ENCODE peak calls at places on chromosomes 2 and 18, in six cellular contexts. Z is K562, P is HCT116, K is upper lobe of left lung, U is HepG2, M is GM12878. F is an unnamed sample.

GRCh38 chr2:152740743-152741328 is 22.4 kb downstream of the ARL6IP6 start:
- ATAC-seq in P (peak; percentile 64), M (peak; percentile 86), Z (peak; percentile 89), U (peak; percentile 70), K (peak; percentile 83), F (no peak)

GRCh38 chr2:37441055-37441454 is 96.6 kb downstream of the QPCT start:
- ATAC-seq in U (no peak), K (no peak), P (no peak), M (peak; percentile 35), Z (no peak), F (no peak)

GRCh38 chr2:151083864-151084263 is 177.8 kb downstream of the RBM43 start:
- ATAC-seq in P (no peak), K (no peak), M (no peak), Z (no peak), U (no peak), F (no peak)

GRCh38 chr2:226447338-226447885 is 352.2 kb downstream of the IRS1 start:
- ATAC-seq in P (no peak), M (no peak), Z (no peak), U (no peak), K (no peak), F (no peak)

GRCh38 chr2:24076849-24077534 is 866 bp upstream of the SF3B6 start:
- ATAC-seq in Z (peak; percentile 62), U (no peak), K (no peak), P (peak; percentile 2), M (peak; percentile 39), F (peak; percentile 0)

GRCh38 chr2:86697539-86697938 is 22.6 kb upstream of the RMND5A start:
- ATAC-seq in K (no peak), U (no peak), M (no peak), P (no peak), Z (no peak), F (no peak)

GRCh38 chr18:23337599-23338444 is 115.3 kb upstream of the RIOK3 start:
- ATAC-seq in K (no peak), P (peak; percentile 50), Z (peak; percentile 26), M (no peak), U (no peak), F (no peak)

GRCh38 chr2:233832414-233832813 is 21.9 kb downstream of the HJURP start:
- ATAC-seq in P (peak; percentile 8), M (no peak), U (no peak), Z (no peak), K (no peak), F (no peak)

GRCh38 chr2:177772529-177772928 is 300.0 kb downstream of the PDE11A start:
- ATAC-seq in M (no peak), K (no peak), U (no peak), Z (peak; percentile 35), P (no peak), F (no peak)

GRCh38 chr2:751474-751873 is 74.3 kb upstream of the TMEM18 start:
- ATAC-seq in P (no peak), M (no peak), U (no peak), K (no peak), Z (no peak), F (no peak)

GRCh38 chr2:60523987-60524386 is 29.5 kb downstream of the BCL11A start:
- ATAC-seq in P (no peak), K (no peak), Z (no peak), M (no peak), U (no peak), F (no peak)

GRCh38 chr18:23635283-23636040 is 27.2 kb downstream of the ANKRD29 start:
- ATAC-seq in K (no peak), M (peak; percentile 51), Z (peak; percentile 22), P (peak; percentile 78), U (peak; percentile 69), F (no peak)

GRCh38 chr2:197037863-197038398 is 111.4 kb upstream of the PGAP1 start:
- ATAC-seq in P (peak; percentile 57), Z (peak; percentile 75), K (no peak), M (no peak), U (peak; percentile 59), F (no peak)

GRCh38 chr18:22378672-22379282 is 38.9 kb downstream of the CTAGE1 start:
- ATAC-seq in M (peak; percentile 74), P (peak; percentile 100), U (peak; percentile 83), K (peak; percentile 63), Z (peak; percentile 75), F (peak; percentile 43)

GRCh38 chr2:86186431-86186830 is 8.8 kb downstream of the IMMT start:
- ATAC-seq in P (no peak), Z (no peak), M (peak; percentile 58), K (no peak), U (peak; percentile 25), F (no peak)

GRCh38 chr2:177195194-177195593 is 17.4 kb upstream of the HNRNPA3 start:
- ATAC-seq in M (peak; percentile 86), K (no peak), Z (peak; percentile 83), P (peak; percentile 73), U (peak; percentile 91), F (no peak)

DNA sequence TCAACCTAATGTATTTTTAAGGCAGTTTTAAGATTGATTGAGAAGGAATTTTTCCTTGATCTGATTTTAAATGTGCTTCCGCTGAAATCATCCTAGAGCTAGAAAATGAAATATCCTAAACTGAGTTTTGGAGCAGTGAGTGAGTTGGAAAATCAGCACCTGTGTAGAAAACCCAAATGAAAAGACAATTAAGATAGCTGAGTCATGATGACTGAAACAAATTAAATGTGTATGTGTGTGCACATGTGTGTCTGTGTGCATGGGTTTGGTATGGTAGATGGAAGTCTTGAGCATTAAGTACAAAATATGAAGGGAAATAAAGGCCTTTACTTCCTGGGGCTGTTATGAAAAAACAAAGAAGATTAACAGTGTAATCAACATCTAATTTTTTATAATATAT is 394.6 kb upstream of the MAP2 start:
- ATAC-seq in K (no peak), Z (no peak), P (no peak), M (no peak), U (no peak), F (no peak)
- TF ChIP-seq POLR2A in K (no peak), Z (no peak), P (no peak), M (no peak), U (no peak), F (no peak)

GRCh38 chr2:219454217-219454616 is 19.6 kb downstream of the SPEG start:
- ATAC-seq in M (no peak), Z (no peak), K (no peak), P (no peak), U (no peak), F (peak; percentile 6)

GRCh38 chr2:219449609-219450008 is 15.0 kb downstream of the SPEG start:
- ATAC-seq in Z (no peak), P (no peak), U (no peak), M (no peak), K (no peak), F (no peak)

GRCh38 chr2:219452361-219453317 is 18.0 kb downstream of the SPEG start:
- ATAC-seq in M (no peak), U (no peak), Z (peak; percentile 71), P (peak; percentile 87), K (peak; percentile 83), F (peak; percentile 64)

GRCh38 chr2:219453691-219454131 is 19.1 kb downstream of the SPEG start:
- ATAC-seq in M (no peak), K (no peak), P (peak; percentile 31), U (no peak), Z (no peak), F (peak; percentile 79)

GRCh38 chr2:219451626-219452360 is 17.1 kb downstream of the SPEG start:
- ATAC-seq in P (no peak), Z (no peak), K (no peak), U (no peak), M (no peak), F (peak; percentile 38)
- H3K4me3 ChIP-seq in P (no peak overlapping the region), Z (no peak overlapping the region), K (no peak overlapping the region), U (no peak overlapping the region), M (no peak overlapping the region), F (peak overlapping the region; percentile 48)

DNA sequence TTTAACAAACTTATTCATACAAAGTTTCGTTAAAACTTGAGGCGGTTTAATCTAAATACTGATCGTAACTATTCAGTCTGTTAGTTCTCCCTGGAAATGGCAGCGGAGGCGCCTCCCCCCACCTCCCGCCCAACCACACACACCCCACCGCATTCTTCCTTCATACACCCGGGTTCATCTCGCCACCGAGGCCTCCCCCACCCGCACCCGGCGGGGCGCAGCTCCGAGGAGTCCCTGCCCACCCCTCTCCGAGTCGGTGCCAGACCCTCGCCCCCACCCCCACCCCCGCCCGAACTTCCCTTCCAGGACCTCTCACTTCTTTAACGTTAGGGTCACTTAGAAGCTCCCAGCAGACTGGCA is 881 bp downstream of the ZNF516 start:
- ATAC-seq in M (no peak), P (no peak), Z (no peak), K (no peak), U (peak; percentile 4), F (no peak)
- TF ChIP-seq POLR2AphosphoS5 in M (no peak), P (no peak), Z (no peak), K (no peak), U (peak; percentile 11), F (no peak)

DNA sequence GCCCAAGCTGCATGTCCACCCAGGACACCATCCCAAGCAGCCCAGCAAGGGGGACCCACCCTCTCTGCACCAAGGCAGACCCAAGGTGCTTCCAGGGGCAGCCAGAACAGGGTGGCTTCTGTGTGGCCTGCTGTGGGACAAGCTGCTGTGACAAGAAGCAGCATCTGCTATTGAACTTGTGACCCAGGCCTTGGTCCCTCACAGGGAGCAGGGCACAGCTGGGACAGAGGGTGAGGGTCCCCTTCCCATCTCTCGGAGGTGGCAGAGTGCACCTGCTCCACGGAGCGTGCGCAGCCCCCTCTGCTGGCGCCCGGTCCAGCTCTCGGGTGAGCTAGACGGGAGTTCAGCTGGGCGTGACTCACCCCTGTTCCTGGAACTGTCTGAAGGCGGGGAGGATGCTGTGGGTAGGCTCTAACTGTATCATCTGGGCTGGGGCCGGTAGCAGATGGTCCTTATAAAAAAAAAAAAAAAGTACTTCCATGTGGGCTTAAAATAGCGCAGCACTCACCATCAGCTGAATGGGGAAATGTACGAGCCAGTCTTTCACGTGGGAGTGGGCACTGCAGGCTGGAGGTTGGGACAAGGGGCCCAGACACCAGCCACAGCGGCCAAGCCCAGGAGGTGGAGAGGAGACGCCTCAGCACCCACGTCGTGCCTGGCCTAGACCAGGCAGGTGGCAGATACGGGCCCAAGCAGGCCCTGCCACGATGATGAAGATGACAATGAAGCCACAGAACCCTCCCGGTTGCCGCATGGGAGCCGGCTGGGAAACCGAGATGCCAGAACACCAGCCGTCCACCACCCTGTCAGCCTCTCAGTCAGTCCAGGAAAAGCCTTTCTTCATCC is 136.8 kb upstream of the ID2 start:
- ATAC-seq in K (peak; percentile 92), U (peak; percentile 81), Z (peak; percentile 98), P (peak; percentile 84), M (peak; percentile 71), F (peak; percentile 57)
- TF ChIP-seq POLR2A in K (no peak), U (no peak), Z (no peak), P (peak; percentile 32), M (peak; percentile 29), F (no peak)

GRCh38 chr18:26655010-26655613 is 106.8 kb upstream of the KCTD1 start:
- ATAC-seq in K (no peak), U (no peak), M (no peak), P (no peak), Z (no peak), F (no peak)
- H3K4me3 ChIP-seq in K (peak overlapping the region; percentile 56), U (no peak overlapping the region), M (no peak overlapping the region), P (no peak overlapping the region), Z (no peak overlapping the region), F (peak overlapping the region; percentile 89)

GRCh38 chr2:173048901-173049661 is 26.6 kb upstream of the MAP3K20 start:
- ATAC-seq in Z (peak; percentile 72), U (peak; percentile 89), M (peak; percentile 80), P (peak; percentile 94), K (peak; percentile 97), F (peak; percentile 94)
- TF ChIP-seq POLR2AphosphoS5 in Z (no peak), U (no peak), M (no peak), P (peak; percentile 53), K (no peak), F (peak; percentile 88)